ENCODE peak calls at places on chromosomes 16 and 17, in six cellular contexts. O is NCI-H748 treated with DMSO at 0.1 percent for 48 hours, A is sciatic nerve, P is AG09319, U is DMS 273 treated with DMSO at 0.1 percent for 48 hours, R is AG10803. W is an unnamed sample.

GRCh38 chr16:85432606-85433005 is 180.5 kb upstream of the GSE1 start:
- DNase-seq in O (no peak), A (no peak), P (no peak), U (no peak), R (no peak), W (no peak)

GRCh38 chr16:2040450-2041105 is 7.1 kb downstream of the NTHL1 start:
- DNase-seq in O (no peak), A (no peak), P (no peak), U (no peak), R (no peak), W (no peak)

GRCh38 chr16:54398986-54399385 is 112.4 kb upstream of the IRX3 start:
- DNase-seq in O (no peak), A (no peak), P (no peak), U (no peak), R (peak), W (no peak)

GRCh38 chr17:50660042-50660886 is 25.6 kb downstream of the ABCC3 start:
- DNase-seq in O (no peak), A (no peak), P (no peak), U (peak), R (peak), W (peak)

GRCh38 chr16:60642956-60643355 is 1393.3 kb downstream of the CDH8 start:
- DNase-seq in O (no peak), A (no peak), P (no peak), U (no peak), R (peak), W (no peak)

GRCh38 chr17:38465420-38466345 is 37.4 kb downstream of the ARHGAP23 start:
- DNase-seq in O (no peak), A (no peak), P (no peak), U (no peak), R (peak), W (peak)

GRCh38 chr16:89313583-89313982 is 96.1 kb downstream of the ZNF778 start:
- DNase-seq in O (no peak), A (no peak), P (no peak), U (no peak), R (no peak), W (no peak)

GRCh38 chr17:81028506-81028858 is 6.5 kb upstream of the BAIAP2 start:
- DNase-seq in O (no peak), A (peak), P (no peak), U (no peak), R (no peak), W (no peak)

GRCh38 chr16:86713021-86713631 is 134.8 kb downstream of the FOXL1 start:
- DNase-seq in O (no peak), A (no peak), P (no peak), U (no peak), R (no peak), W (no peak)

GRCh38 chr17:43003542-43004172 is 2.9 kb upstream of the IFI35 start:
- DNase-seq in O (no peak), A (no peak), P (no peak), U (peak), R (peak), W (peak)

GRCh38 chr16:13923703-13924298 is 3.8 kb downstream of the ERCC4 start:
- DNase-seq in O (peak), A (no peak), P (peak), U (peak), R (peak), W (no peak)

GRCh38 chr16:68452176-68452575 is 3.9 kb upstream of the SMPD3 start:
- DNase-seq in O (no peak), A (no peak), P (no peak), U (no peak), R (peak), W (peak)

GRCh38 chr17:43661699-43662431 is at the start of gene MEOX1:
- DNase-seq in O (no peak), A (no peak), P (peak), U (peak), R (peak), W (no peak)

GRCh38 chr16:47713225-47713595 is 252.1 kb downstream of the PHKB start:
- DNase-seq in O (no peak), A (no peak), P (no peak), U (no peak), R (peak), W (peak)

W was measured in NCI-H226.